ENCODE peak calls at places on chromosomes 6 and 20, in five cellular contexts. V is ecto neural progenitor cell; G is stimulated activated CD4-positive, alpha-beta T cell treated with anti-CD3 and anti-CD28 coated beads, Interleukin-1b, Interleukin-23, amount 100 ng/mL, for 1 hour; L is activated naive CD8-positive, alpha-beta T cell treated with anti-CD3 and anti-CD28 coated beads, Interleukin-2, amount 50 U/mL, for 24 hours; K is activated CD8-positive, alpha-beta memory T cell treated with anti-CD3 and anti-CD28 coated beads for 48 hours. A is an unnamed sample.

GRCh38 chr20:5688431-5688972 is 61.7 kb upstream of the SHLD1 start:
- DNase-seq in L (no peak), K (no peak), V (no peak), G (no peak), A (no peak)

GRCh38 chr6:39521826-39522377 is 199.4 kb upstream of the KCNK16 start:
- DNase-seq in K (no peak), V (no peak), G (no peak), L (no peak), A (no peak)

GRCh38 chr6:39029156-39030011 is 19.2 kb upstream of the GLP1R start:
- DNase-seq in V (peak), G (no peak), K (peak), L (peak), A (no peak)

GRCh38 chr6:125301435-125302391 is at the start of gene HDDC2:
- DNase-seq in L (peak), V (peak), G (no peak), K (no peak), A (peak)

GRCh38 chr6:159041181-159041580 is 3.6 kb downstream of the TAGAP start:
- DNase-seq in L (no peak), V (no peak), G (no peak), K (no peak), A (no peak)

GRCh38 chr6:123668063-123668462 is 31.3 kb upstream of the TRDN start:
- DNase-seq in V (no peak), G (no peak), L (no peak), K (no peak), A (no peak)

GRCh38 chr6:30490031-30490876 is 945 bp downstream of the HLA-E start:
- DNase-seq in G (peak), V (peak), K (no peak), L (peak), A (peak)

GRCh38 chr6:5471044-5471443 is 209.7 kb downstream of the FARS2 start:
- DNase-seq in G (no peak), L (peak), V (peak), K (peak), A (peak)

GRCh38 chr20:62805711-62806382 is 1.2 kb downstream of the OGFR start:
- DNase-seq in V (peak), K (no peak), G (no peak), L (no peak), A (no peak)